ENCODE peak calls at places on chromosomes 1 and 21, in ten cellular contexts. One of them, this sample, is unnamed.

GRCh38 chr1:32701951-32702598 is 495 bp downstream of the SYNC start:
- DNase-seq in astrocyte: peak; percentile 33
- DNase-seq in AG04450: no peak
- DNase-seq in AG09309: no peak
- DNase-seq in keratinocyte: no peak
- DNase-seq in MM.1S: no peak
- DNase-seq in RWPE1: no peak
- DNase-seq in tibial nerve: no peak
- DNase-seq in testis: peak; percentile 42
- DNase-seq in fibroblast of mammary gland: peak; percentile 23
- DNase-seq in this sample: no peak

GRCh38 chr1:8955367-8955766 is 9.7 kb downstream of the CA6 start:
- DNase-seq in keratinocyte: no peak
- DNase-seq in testis: peak; percentile 20
- DNase-seq in AG04450: no peak
- DNase-seq in fibroblast of mammary gland: no peak
- DNase-seq in astrocyte: no peak
- DNase-seq in tibial nerve: no peak
- DNase-seq in AG09309: no peak
- DNase-seq in MM.1S: no peak
- DNase-seq in RWPE1: peak; percentile 21
- DNase-seq in this sample: no peak

GRCh38 chr21:25881524-25882376 is 147.0 kb downstream of the GABPA start:
- DNase-seq in AG04450: peak; percentile 16
- DNase-seq in tibial nerve: peak; percentile 60
- DNase-seq in keratinocyte: peak; percentile 26
- DNase-seq in astrocyte: peak; percentile 16
- DNase-seq in fibroblast of mammary gland: peak; percentile 66
- DNase-seq in AG09309: no peak
- DNase-seq in RWPE1: peak; percentile 65
- DNase-seq in MM.1S: peak; percentile 56
- DNase-seq in testis: peak; percentile 78
- DNase-seq in this sample: peak; percentile 73

GRCh38 chr1:206658981-206659273 is 23.6 kb downstream of the DYRK3 start:
- DNase-seq in testis: no peak
- DNase-seq in keratinocyte: no peak
- DNase-seq in MM.1S: no peak
- DNase-seq in AG04450: no peak
- DNase-seq in AG09309: no peak
- DNase-seq in tibial nerve: no peak
- DNase-seq in fibroblast of mammary gland: no peak
- DNase-seq in astrocyte: no peak
- DNase-seq in RWPE1: no peak
- DNase-seq in this sample: no peak

GRCh38 chr1:27438621-27439061 is 46.2 kb downstream of the GPR3 start:
- DNase-seq in keratinocyte: no peak
- DNase-seq in testis: no peak
- DNase-seq in fibroblast of mammary gland: no peak
- DNase-seq in RWPE1: no peak
- DNase-seq in AG04450: no peak
- DNase-seq in astrocyte: no peak
- DNase-seq in MM.1S: peak; percentile 45
- DNase-seq in AG09309: no peak
- DNase-seq in tibial nerve: no peak
- DNase-seq in this sample: no peak

GRCh38 chr1:207454046-207454964 is at the start of gene CR2:
- DNase-seq in RWPE1: peak; percentile 34
- DNase-seq in tibial nerve: peak; percentile 5
- DNase-seq in fibroblast of mammary gland: no peak
- DNase-seq in AG09309: no peak
- DNase-seq in astrocyte: no peak
- DNase-seq in keratinocyte: no peak
- DNase-seq in AG04450: no peak
- DNase-seq in testis: peak; percentile 37
- DNase-seq in MM.1S: peak; percentile 94
- DNase-seq in this sample: peak; percentile 77

GRCh38 chr1:19427087-19427781 is 58.1 kb downstream of the CAPZB start:
- DNase-seq in AG09309: no peak
- DNase-seq in fibroblast of mammary gland: peak; percentile 84
- DNase-seq in keratinocyte: no peak
- DNase-seq in tibial nerve: no peak
- DNase-seq in MM.1S: no peak
- DNase-seq in AG04450: peak; percentile 87
- DNase-seq in astrocyte: peak; percentile 56
- DNase-seq in testis: no peak
- DNase-seq in RWPE1: no peak
- DNase-seq in this sample: no peak

GRCh38 chr21:40511976-40512375 is 335.0 kb downstream of the DSCAM start:
- DNase-seq in AG09309: peak; percentile 39
- DNase-seq in MM.1S: no peak
- DNase-seq in keratinocyte: no peak
- DNase-seq in testis: no peak
- DNase-seq in RWPE1: peak; percentile 13
- DNase-seq in astrocyte: peak; percentile 47
- DNase-seq in AG04450: no peak
- DNase-seq in tibial nerve: no peak
- DNase-seq in fibroblast of mammary gland: peak; percentile 10
- DNase-seq in this sample: no peak

GRCh38 chr1:177848577-177848976 is 121.3 kb downstream of the SEC16B start:
- DNase-seq in testis: no peak
- DNase-seq in keratinocyte: peak; percentile 75
- DNase-seq in AG09309: no peak
- DNase-seq in AG04450: no peak
- DNase-seq in RWPE1: peak; percentile 11
- DNase-seq in tibial nerve: no peak
- DNase-seq in astrocyte: peak; percentile 67
- DNase-seq in fibroblast of mammary gland: peak; percentile 89
- DNase-seq in MM.1S: no peak
- DNase-seq in this sample: no peak

GRCh38 chr21:38956791-38957571 is 151.3 kb downstream of the ETS2 start:
- DNase-seq in fibroblast of mammary gland: no peak
- DNase-seq in keratinocyte: no peak
- DNase-seq in AG04450: no peak
- DNase-seq in MM.1S: no peak
- DNase-seq in AG09309: no peak
- DNase-seq in testis: no peak
- DNase-seq in RWPE1: no peak
- DNase-seq in astrocyte: peak; percentile 18
- DNase-seq in tibial nerve: no peak
- DNase-seq in this sample: no peak

DNA sequence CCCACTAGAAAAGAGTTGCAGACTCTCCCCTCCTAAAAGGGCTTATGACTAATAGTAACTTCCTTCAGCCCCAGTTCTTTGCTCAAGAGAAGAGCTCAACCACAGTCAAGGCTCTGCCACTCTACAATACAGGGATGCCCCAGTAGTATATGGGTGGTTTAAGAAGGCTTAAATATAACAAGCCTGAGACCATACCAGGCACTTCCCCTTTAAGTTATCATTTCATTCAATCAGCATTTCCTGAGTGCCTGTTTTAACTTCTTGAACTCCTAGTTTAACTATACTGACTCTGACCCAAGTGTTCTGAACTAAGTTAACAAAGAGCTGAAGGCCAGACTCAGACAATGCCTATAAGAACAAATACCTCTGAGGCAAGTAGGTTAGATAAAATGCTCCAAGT is 19.8 kb downstream of the PRPF38A start:
- DNase-seq in MM.1S: no peak
- DNase-seq in RWPE1: no peak
- DNase-seq in tibial nerve: no peak
- DNase-seq in fibroblast of mammary gland: no peak
- DNase-seq in AG04450: no peak
- DNase-seq in astrocyte: no peak
- DNase-seq in testis: no peak
- DNase-seq in keratinocyte: no peak
- DNase-seq in AG09309: no peak
- DNase-seq in this sample: no peak
- TF ChIP-seq CTCF in MM.1S: no peak
- TF ChIP-seq CTCF in RWPE1: no peak
- TF ChIP-seq CTCF in tibial nerve: no peak
- TF ChIP-seq CTCF in fibroblast of mammary gland: no peak
- TF ChIP-seq CTCF in AG04450: no peak
- TF ChIP-seq CTCF in astrocyte: no peak
- TF ChIP-seq CTCF in testis: no peak
- TF ChIP-seq CTCF in keratinocyte: no peak
- TF ChIP-seq CTCF in AG09309: no peak
- TF ChIP-seq CTCF in this sample: no peak

DNA sequence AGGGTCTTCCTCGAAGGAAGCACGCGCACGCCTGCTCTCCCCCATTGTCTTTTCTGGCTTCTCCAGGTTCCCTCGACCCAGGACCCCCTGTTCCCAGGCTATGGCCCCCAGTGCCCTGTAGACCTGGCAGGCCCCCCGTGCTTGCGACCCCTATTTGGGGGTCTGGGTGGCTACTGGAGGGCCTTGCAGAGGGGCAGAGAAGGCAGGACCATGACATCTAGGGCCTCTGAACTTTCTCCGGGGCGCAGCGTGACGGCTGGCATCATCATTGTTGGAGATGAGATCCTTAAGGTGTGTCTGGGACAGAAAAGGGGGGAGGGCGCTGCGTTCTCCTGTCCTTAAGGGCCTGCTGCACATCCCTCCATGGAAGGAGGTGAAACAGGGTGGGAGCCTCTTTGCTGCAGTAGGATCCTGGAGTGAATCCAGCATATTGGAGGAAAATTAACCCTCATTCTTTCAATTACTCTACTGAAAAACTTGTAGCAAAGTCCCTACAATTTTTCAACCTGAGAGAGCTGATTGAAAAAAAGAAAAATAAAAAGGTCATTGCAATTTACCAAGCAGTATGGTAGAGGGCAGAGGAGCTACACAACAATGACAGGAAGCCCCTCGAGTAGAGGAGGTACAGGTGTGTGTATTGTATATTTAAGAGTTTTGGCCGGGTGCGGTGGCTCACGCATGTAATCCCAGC is 777 bp downstream of the FLAD1 start:
- DNase-seq in AG04450: no peak
- DNase-seq in keratinocyte: no peak
- DNase-seq in AG09309: no peak
- DNase-seq in MM.1S: peak; percentile 50
- DNase-seq in RWPE1: no peak
- DNase-seq in astrocyte: no peak
- DNase-seq in fibroblast of mammary gland: no peak
- DNase-seq in testis: no peak
- DNase-seq in tibial nerve: no peak
- DNase-seq in this sample: no peak
- TF ChIP-seq CTCF in AG04450: no peak
- TF ChIP-seq CTCF in keratinocyte: no peak
- TF ChIP-seq CTCF in AG09309: no peak
- TF ChIP-seq CTCF in MM.1S: peak; percentile 19
- TF ChIP-seq CTCF in RWPE1: peak; percentile 18
- TF ChIP-seq CTCF in astrocyte: no peak
- TF ChIP-seq CTCF in fibroblast of mammary gland: no peak
- TF ChIP-seq CTCF in testis: no peak
- TF ChIP-seq CTCF in tibial nerve: no peak
- TF ChIP-seq CTCF in this sample: no peak

GRCh38 chr1:156259805-156260204 is 11.9 kb upstream of the PAQR6 start:
- DNase-seq in AG09309: no peak
- DNase-seq in fibroblast of mammary gland: no peak
- DNase-seq in astrocyte: no peak
- DNase-seq in AG04450: no peak
- DNase-seq in MM.1S: no peak
- DNase-seq in keratinocyte: no peak
- DNase-seq in testis: no peak
- DNase-seq in RWPE1: no peak
- DNase-seq in tibial nerve: no peak
- DNase-seq in this sample: no peak
- TF ChIP-seq CTCF in AG09309: no peak
- TF ChIP-seq CTCF in fibroblast of mammary gland: no peak
- TF ChIP-seq CTCF in astrocyte: no peak
- TF ChIP-seq CTCF in AG04450: peak; percentile 33
- TF ChIP-seq CTCF in MM.1S: peak; percentile 40
- TF ChIP-seq CTCF in keratinocyte: peak; percentile 38
- TF ChIP-seq CTCF in testis: no peak
- TF ChIP-seq CTCF in RWPE1: no peak
- TF ChIP-seq CTCF in tibial nerve: no peak
- TF ChIP-seq CTCF in this sample: peak; percentile 32

GRCh38 chr1:180168786-180169640 is 14.3 kb downstream of the QSOX1 start:
- DNase-seq in AG04450: no peak
- DNase-seq in fibroblast of mammary gland: peak; percentile 42
- DNase-seq in RWPE1: peak; percentile 50
- DNase-seq in AG09309: no peak
- DNase-seq in MM.1S: peak; percentile 43
- DNase-seq in tibial nerve: no peak
- DNase-seq in astrocyte: no peak
- DNase-seq in keratinocyte: no peak
- DNase-seq in testis: peak; percentile 57
- DNase-seq in this sample: peak; percentile 68

GRCh38 chr1:180167021-180167701 is 12.5 kb downstream of the QSOX1 start:
- DNase-seq in fibroblast of mammary gland: no peak
- DNase-seq in RWPE1: no peak
- DNase-seq in astrocyte: no peak
- DNase-seq in AG09309: no peak
- DNase-seq in testis: peak; percentile 73
- DNase-seq in MM.1S: no peak
- DNase-seq in AG04450: no peak
- DNase-seq in tibial nerve: no peak
- DNase-seq in keratinocyte: no peak
- DNase-seq in this sample: no peak

GRCh38 chr1:180166436-180166800 is 11.7 kb downstream of the QSOX1 start:
- DNase-seq in AG04450: no peak
- DNase-seq in AG09309: no peak
- DNase-seq in tibial nerve: no peak
- DNase-seq in RWPE1: no peak
- DNase-seq in astrocyte: no peak
- DNase-seq in fibroblast of mammary gland: no peak
- DNase-seq in testis: no peak
- DNase-seq in keratinocyte: no peak
- DNase-seq in MM.1S: no peak
- DNase-seq in this sample: no peak

GRCh38 chr1:180169641-180170155 is 15.0 kb downstream of the QSOX1 start:
- DNase-seq in AG09309: no peak
- DNase-seq in keratinocyte: no peak
- DNase-seq in astrocyte: no peak
- DNase-seq in fibroblast of mammary gland: no peak
- DNase-seq in testis: no peak
- DNase-seq in MM.1S: no peak
- DNase-seq in AG04450: no peak
- DNase-seq in tibial nerve: no peak
- DNase-seq in RWPE1: no peak
- DNase-seq in this sample: no peak

GRCh38 chr1:180167721-180168467 is 13.2 kb downstream of the QSOX1 start:
- DNase-seq in testis: no peak
- DNase-seq in AG04450: no peak
- DNase-seq in keratinocyte: peak; percentile 76
- DNase-seq in astrocyte: no peak
- DNase-seq in RWPE1: peak; percentile 93
- DNase-seq in tibial nerve: no peak
- DNase-seq in fibroblast of mammary gland: no peak
- DNase-seq in AG09309: no peak
- DNase-seq in MM.1S: no peak
- DNase-seq in this sample: no peak
- TF ChIP-seq CTCF in testis: no peak
- TF ChIP-seq CTCF in AG04450: no peak
- TF ChIP-seq CTCF in keratinocyte: peak; percentile 87
- TF ChIP-seq CTCF in astrocyte: no peak
- TF ChIP-seq CTCF in RWPE1: no peak
- TF ChIP-seq CTCF in tibial nerve: no peak
- TF ChIP-seq CTCF in fibroblast of mammary gland: no peak
- TF ChIP-seq CTCF in AG09309: no peak
- TF ChIP-seq CTCF in MM.1S: no peak
- TF ChIP-seq CTCF in this sample: no peak